ENCODE peak calls at places on chromosomes 4 and X, in ten cellular contexts. G is neural progenitor cell; Q is HepG2; I is cardiac muscle cell; C is fibroblast of mammary gland; V is stomach; J is NB4; X is transverse colon; W is CD4-positive, CD25-positive, alpha-beta regulatory T cell; S is right lobe of liver. F is an unnamed sample.

GRCh38 chr4:86118696-86119095 is 241.2 kb downstream of the MAPK10 start:
- DNase-seq in Q (no peak), W (no peak), I (no peak), S (no peak), C (no peak), J (no peak), V (no peak), G (no peak), X (no peak), F (peak)

GRCh38 chrX:36431819-36432218 is 512.3 kb downstream of the CFAP47 start:
- DNase-seq in X (no peak), Q (no peak), J (no peak), S (no peak), G (no peak), V (no peak), W (no peak), C (peak), I (no peak), F (no peak)

GRCh38 chr4:107258359-107258758 is 222.2 kb upstream of the DKK2 start:
- DNase-seq in V (no peak), I (no peak), W (no peak), J (no peak), X (no peak), Q (no peak), C (peak), S (no peak), G (no peak), F (peak)

GRCh38 chrX:91389026-91389425 is 45.6 kb upstream of the PABPC5 start:
- DNase-seq in V (no peak), Q (no peak), J (no peak), I (no peak), S (no peak), C (no peak), W (no peak), X (no peak), G (no peak), F (no peak)

GRCh38 chrX:44071847-44072545 is 98.8 kb upstream of the NDP start:
- DNase-seq in I (no peak), S (no peak), J (no peak), G (no peak), W (no peak), Q (no peak), C (peak), X (no peak), V (no peak), F (peak)

GRCh38 chr4:972651-973424 is 531 bp downstream of the DGKQ start:
- DNase-seq in J (peak), X (peak), C (no peak), I (no peak), G (peak), Q (no peak), V (peak), W (peak), S (peak), F (peak)

GRCh38 chr4:48673537-48673936 is 106.5 kb downstream of the FRYL start:
- DNase-seq in S (no peak), I (no peak), V (no peak), W (no peak), Q (no peak), X (no peak), G (no peak), J (no peak), C (no peak), F (no peak)

GRCh38 chrX:2610246-2611170 is 80.6 kb upstream of the CD99 start:
- DNase-seq in X (no peak), S (no peak), G (no peak), C (no peak), Q (no peak), I (no peak), W (peak), J (no peak), V (no peak), F (peak)

GRCh38 chrX:40082447-40083119 is 15.2 kb downstream of the BCOR start:
- DNase-seq in W (no peak), G (no peak), C (no peak), S (no peak), Q (peak), I (no peak), J (no peak), X (no peak), V (no peak), F (no peak)

GRCh38 chr4:60019180-60019579 is 1180.9 kb upstream of the ADGRL3 start:
- DNase-seq in S (no peak), I (no peak), J (no peak), C (no peak), V (no peak), G (no peak), W (no peak), Q (no peak), X (no peak), F (no peak)

GRCh38 chr4:1048781-1049590 is 37.6 kb downstream of the FGFRL1 start:
- DNase-seq in I (no peak), V (no peak), J (peak), S (no peak), C (no peak), Q (no peak), W (no peak), G (peak), X (no peak), F (no peak)

GRCh38 chr4:2409381-2409783 is 9.1 kb downstream of the ZFYVE28 start:
- DNase-seq in W (no peak), G (no peak), X (no peak), V (no peak), Q (no peak), J (no peak), I (no peak), C (no peak), S (no peak), F (no peak)

GRCh38 chr4:48518143-48518542 is 28.1 kb downstream of the ZAR1 start:
- DNase-seq in I (no peak), C (no peak), J (no peak), S (no peak), V (no peak), W (no peak), G (no peak), X (no peak), Q (no peak), F (no peak)

GRCh38 chr4:75844151-75844662 is 58.0 kb downstream of the PPEF2 start:
- DNase-seq in G (no peak), C (peak), J (no peak), Q (peak), V (no peak), X (no peak), S (no peak), I (no peak), W (no peak), F (peak)

GRCh38 chr4:134544303-134544761 is 342.7 kb upstream of the PABPC4L start:
- DNase-seq in Q (no peak), G (no peak), I (peak), C (peak), W (no peak), X (peak), V (no peak), S (no peak), J (no peak), F (peak)

GRCh38 chr4:174408841-174409552 is 113.3 kb downstream of the HPGD start:
- DNase-seq in I (no peak), J (no peak), G (no peak), W (no peak), S (no peak), Q (no peak), C (no peak), X (peak), V (no peak), F (no peak)

GRCh38 chr4:89797117-89797516 is 39.8 kb downstream of the SNCA start:
- DNase-seq in J (no peak), X (no peak), G (no peak), C (peak), Q (no peak), S (no peak), V (no peak), I (no peak), W (no peak), F (peak)

GRCh38 chrX:97057349-97057909 is 173.7 kb downstream of the RPA4 start:
- DNase-seq in X (no peak), V (no peak), Q (no peak), S (no peak), J (no peak), I (peak), C (no peak), G (no peak), W (no peak), F (no peak)

GRCh38 chr4:67576538-67576937 is 18.0 kb downstream of the STAP1 start:
- DNase-seq in S (no peak), G (no peak), V (no peak), J (no peak), I (no peak), C (no peak), Q (no peak), X (no peak), W (no peak), F (no peak)

GRCh38 chrX:45806410-45807121 is 605.9 kb upstream of the DIPK2B start:
- DNase-seq in J (peak), X (no peak), G (no peak), C (peak), S (no peak), Q (no peak), V (no peak), I (peak), W (peak), F (peak)

GRCh38 chr4:44791842-44792241 is 65.5 kb upstream of the GNPDA2 start:
- DNase-seq in Q (no peak), S (no peak), W (no peak), V (no peak), G (no peak), J (no peak), C (no peak), I (no peak), X (no peak), F (no peak)

GRCh38 chr4:139873111-139873866 is 207.7 kb downstream of the MGST2 start:
- DNase-seq in S (no peak), X (no peak), J (peak), I (no peak), G (no peak), V (no peak), Q (no peak), C (no peak), W (no peak), F (peak)

DNA sequence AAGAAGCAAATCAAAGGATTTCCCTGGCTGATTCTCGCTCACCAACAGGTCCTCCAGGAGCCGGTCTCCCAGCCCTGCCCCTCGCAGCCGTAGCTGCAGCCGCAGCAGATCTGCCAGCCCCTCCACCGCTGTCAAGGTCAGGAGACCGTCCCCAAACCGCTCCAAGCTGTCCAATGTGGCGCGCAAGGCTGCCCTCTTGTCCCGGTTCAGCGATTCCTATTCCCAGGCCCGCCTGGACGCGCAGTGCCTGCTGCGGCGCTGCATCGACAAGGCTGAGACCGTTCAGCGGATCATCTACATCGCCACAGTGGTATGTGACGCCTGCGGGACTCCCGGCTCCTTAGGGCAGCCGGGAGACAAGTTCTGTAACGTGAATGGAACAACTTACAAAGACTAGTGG is 25.6 kb downstream of the SPATA18 start:
- DNase-seq in J (no peak), V (no peak), S (peak), Q (no peak), C (no peak), I (peak), X (no peak), G (peak), W (no peak), F (no peak)
- H3K4me3 ChIP-seq in J (no peak), V (peak), S (no peak), Q (no peak), C (no peak), I (peak), X (no peak), G (peak), W (no peak), F (no peak)

DNA sequence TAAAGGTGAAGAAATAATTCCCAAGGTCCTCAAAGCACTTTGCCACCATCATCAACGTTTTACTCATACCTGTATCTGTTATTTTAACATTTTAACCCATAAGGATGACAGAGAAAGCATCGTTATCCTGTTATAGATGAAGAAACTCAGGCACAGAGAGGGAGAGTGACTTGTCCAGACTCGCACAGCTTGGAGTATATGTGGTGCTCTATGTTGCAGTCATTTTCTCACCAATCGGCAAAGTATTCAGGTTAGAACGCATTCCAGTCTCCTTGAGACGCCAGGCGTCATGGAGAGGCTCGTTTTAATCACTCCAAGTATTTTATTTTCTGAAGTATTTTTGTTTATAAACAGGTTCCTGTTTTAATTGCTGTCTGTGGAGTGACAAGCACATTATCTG is 73.5 kb downstream of the IRF2 start:
- DNase-seq in S (no peak), C (no peak), G (no peak), X (no peak), J (no peak), Q (no peak), W (no peak), V (no peak), I (no peak), F (no peak)
- H3K4me3 ChIP-seq in S (no peak), C (no peak), G (peak), X (no peak), J (no peak), Q (no peak), W (no peak), V (no peak), I (no peak), F (no peak)

GRCh38 chrX:48945517-48946348 is 11.7 kb downstream of the OTUD5 start:
- DNase-seq in I (peak), V (peak), X (peak), G (peak), C (peak), J (peak), Q (peak), W (peak), S (peak), F (peak)
- H3K4me3 ChIP-seq in I (no peak), V (no peak), X (no peak), G (no peak), C (no peak), J (no peak), Q (no peak), W (peak), S (no peak), F (no peak)

GRCh38 chr4:185361872-185362271 is 33.9 kb downstream of the LRP2BP start:
- DNase-seq in S (no peak), W (no peak), Q (no peak), X (no peak), G (no peak), J (no peak), I (no peak), V (no peak), C (no peak), F (no peak)
- H3K4me3 ChIP-seq in S (no peak), W (no peak), Q (no peak), X (no peak), G (no peak), J (no peak), I (no peak), V (no peak), C (no peak), F (no peak)

GRCh38 chr4:41880022-41880837 is 55.0 kb upstream of the TMEM33 start:
- DNase-seq in G (peak), W (no peak), C (no peak), I (no peak), S (peak), Q (no peak), X (no peak), V (no peak), J (no peak), F (no peak)
- H3K4me3 ChIP-seq in G (peak), W (no peak), C (no peak), I (no peak), S (no peak), Q (no peak), X (no peak), V (no peak), J (no peak), F (no peak)

GRCh38 chr4:73780834-73781233 is 40.5 kb downstream of the CXCL8 start:
- DNase-seq in C (no peak), S (no peak), I (no peak), V (no peak), J (no peak), W (no peak), G (no peak), Q (no peak), X (no peak), F (no peak)

GRCh38 chr4:73772353-73772752 is 32.0 kb downstream of the CXCL8 start:
- DNase-seq in C (no peak), S (no peak), I (no peak), J (no peak), G (no peak), X (no peak), W (no peak), V (no peak), Q (no peak), F (no peak)

GRCh38 chr4:73780243-73780642 is 39.9 kb downstream of the CXCL8 start:
- DNase-seq in S (no peak), J (no peak), G (no peak), V (no peak), W (no peak), I (no peak), C (no peak), Q (no peak), X (no peak), F (no peak)

GRCh38 chr4:73777612-73778011 is 37.2 kb downstream of the CXCL8 start:
- DNase-seq in S (no peak), J (no peak), C (peak), I (no peak), X (no peak), G (no peak), Q (no peak), W (no peak), V (no peak), F (peak)

DNA sequence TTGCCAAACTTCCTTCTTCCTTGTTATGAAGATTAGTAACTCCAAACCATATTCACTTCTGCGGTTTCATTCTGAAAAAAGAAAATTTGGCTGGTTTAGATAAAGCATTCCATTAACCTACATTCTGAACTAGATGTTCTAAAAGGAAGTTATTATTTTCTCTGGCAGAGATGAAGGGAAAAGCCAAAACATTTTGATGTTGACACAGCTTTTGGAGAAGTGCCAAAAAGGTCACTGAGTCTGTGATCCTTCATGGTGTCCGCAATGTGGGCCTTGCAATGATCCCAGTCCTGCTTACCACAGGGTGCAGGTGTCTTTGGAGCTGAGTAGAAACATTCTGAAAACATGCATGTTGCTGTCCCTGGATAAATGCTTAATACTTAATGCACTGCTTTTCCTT is 36.0 kb downstream of the CXCL8 start:
- DNase-seq in W (no peak), X (no peak), I (no peak), J (peak), V (peak), Q (peak), G (no peak), C (peak), S (peak), F (peak)
- H3K4me3 ChIP-seq in W (no peak), X (no peak), I (no peak), J (no peak), V (no peak), Q (no peak), G (no peak), C (no peak), S (no peak), F (no peak)

F was measured in fibroblast of the aortic adventitia.